ENCODE peak calls at places on chromosomes 13 and 19, in five cellular contexts. One of them, this sample, is unnamed.

GRCh38 chr19:13859361-13859880 is 17.5 kb upstream of the NANOS3 start:
- DNase-seq in fibroblast of pulmonary artery: peak; percentile 50
- DNase-seq in mucosa of descending colon: no peak
- DNase-seq in transverse colon: no peak
- DNase-seq in fibroblast of lung: no peak
- DNase-seq in this sample: no peak

GRCh38 chr13:30932481-30933333 is at the start of gene TEX26:
- DNase-seq in fibroblast of pulmonary artery: no peak
- DNase-seq in mucosa of descending colon: no peak
- DNase-seq in transverse colon: no peak
- DNase-seq in fibroblast of lung: peak; percentile 30
- DNase-seq in this sample: no peak

GRCh38 chr19:40512473-40513344 is 45.9 kb downstream of the SPTBN4 start:
- DNase-seq in fibroblast of pulmonary artery: peak; percentile 9
- DNase-seq in mucosa of descending colon: no peak
- DNase-seq in transverse colon: no peak
- DNase-seq in fibroblast of lung: no peak
- DNase-seq in this sample: no peak

GRCh38 chr19:38417544-38418506 is 8.2 kb downstream of the RASGRP4 start:
- DNase-seq in fibroblast of pulmonary artery: no peak
- DNase-seq in mucosa of descending colon: peak; percentile 72
- DNase-seq in transverse colon: peak; percentile 75
- DNase-seq in fibroblast of lung: peak; percentile 11
- DNase-seq in this sample: peak; percentile 66

GRCh38 chr13:57633950-57634828 is 2.6 kb downstream of the PCDH17 start:
- DNase-seq in fibroblast of pulmonary artery: no peak
- DNase-seq in mucosa of descending colon: no peak
- DNase-seq in transverse colon: no peak
- DNase-seq in fibroblast of lung: no peak
- DNase-seq in this sample: no peak

GRCh38 chr13:110396913-110397379 is 89.9 kb downstream of the COL4A2 start:
- DNase-seq in fibroblast of pulmonary artery: peak; percentile 100
- DNase-seq in mucosa of descending colon: peak; percentile 59
- DNase-seq in transverse colon: peak; percentile 77
- DNase-seq in fibroblast of lung: peak; percentile 100
- DNase-seq in this sample: peak; percentile 84

GRCh38 chr13:39370554-39370953 is 232.4 kb downstream of the LHFPL6 start:
- DNase-seq in fibroblast of pulmonary artery: no peak
- DNase-seq in mucosa of descending colon: no peak
- DNase-seq in transverse colon: no peak
- DNase-seq in fibroblast of lung: no peak
- DNase-seq in this sample: no peak

GRCh38 chr19:35005256-35005977 is 5.3 kb downstream of the GRAMD1A start:
- DNase-seq in fibroblast of pulmonary artery: no peak
- DNase-seq in mucosa of descending colon: peak; percentile 30
- DNase-seq in transverse colon: no peak
- DNase-seq in fibroblast of lung: no peak
- DNase-seq in this sample: peak; percentile 40

GRCh38 chr19:34662919-34663318 is 14.0 kb downstream of the SCGB2B2 start:
- DNase-seq in fibroblast of pulmonary artery: peak; percentile 6
- DNase-seq in mucosa of descending colon: no peak
- DNase-seq in transverse colon: no peak
- DNase-seq in fibroblast of lung: no peak
- DNase-seq in this sample: peak; percentile 21

GRCh38 chr19:50705422-50706019 is 14.1 kb downstream of the SHANK1 start:
- DNase-seq in fibroblast of pulmonary artery: peak; percentile 80
- DNase-seq in mucosa of descending colon: no peak
- DNase-seq in transverse colon: no peak
- DNase-seq in fibroblast of lung: peak; percentile 54
- DNase-seq in this sample: no peak

GRCh38 chr13:80131204-80131603 is 209.7 kb downstream of the SPRY2 start:
- DNase-seq in fibroblast of pulmonary artery: peak; percentile 81
- DNase-seq in mucosa of descending colon: peak; percentile 81
- DNase-seq in transverse colon: peak; percentile 81
- DNase-seq in fibroblast of lung: peak; percentile 78
- DNase-seq in this sample: peak; percentile 68

GRCh38 chr13:34591801-34592454 is 350.1 kb upstream of the NBEA start:
- DNase-seq in fibroblast of pulmonary artery: no peak
- DNase-seq in mucosa of descending colon: no peak
- DNase-seq in transverse colon: no peak
- DNase-seq in fibroblast of lung: no peak
- DNase-seq in this sample: no peak

GRCh38 chr13:80903911-80904310 is 563.0 kb upstream of the SPRY2 start:
- DNase-seq in fibroblast of pulmonary artery: peak; percentile 51
- DNase-seq in mucosa of descending colon: no peak
- DNase-seq in transverse colon: no peak
- DNase-seq in fibroblast of lung: peak; percentile 47
- DNase-seq in this sample: no peak

GRCh38 chr19:12365094-12365371 is 450 bp downstream of the ZNF442 start:
- DNase-seq in fibroblast of pulmonary artery: peak; percentile 36
- DNase-seq in mucosa of descending colon: no peak
- DNase-seq in transverse colon: peak; percentile 20
- DNase-seq in fibroblast of lung: peak; percentile 18
- DNase-seq in this sample: no peak

GRCh38 chr19:38686530-38686888 is 39.1 kb downstream of the ACTN4 start:
- DNase-seq in fibroblast of pulmonary artery: no peak
- DNase-seq in mucosa of descending colon: no peak
- DNase-seq in transverse colon: peak; percentile 37
- DNase-seq in fibroblast of lung: no peak
- DNase-seq in this sample: peak; percentile 73

GRCh38 chr13:111337206-111337605 is 16.8 kb downstream of the TEX29 start:
- DNase-seq in fibroblast of pulmonary artery: peak; percentile 77
- DNase-seq in mucosa of descending colon: no peak
- DNase-seq in transverse colon: no peak
- DNase-seq in fibroblast of lung: peak; percentile 95
- DNase-seq in this sample: no peak

GRCh38 chr13:80340643-80341097 is 256 bp downstream of the SPRY2 start:
- DNase-seq in fibroblast of pulmonary artery: peak; percentile 81
- DNase-seq in mucosa of descending colon: no peak
- DNase-seq in transverse colon: no peak
- DNase-seq in fibroblast of lung: peak; percentile 76
- DNase-seq in this sample: no peak

GRCh38 chr13:102999498-102999897 is 66.7 kb downstream of the SLC10A2 start:
- DNase-seq in fibroblast of pulmonary artery: no peak
- DNase-seq in mucosa of descending colon: no peak
- DNase-seq in transverse colon: no peak
- DNase-seq in fibroblast of lung: no peak
- DNase-seq in this sample: no peak

GRCh38 chr13:74398599-74398998 is 264.4 kb upstream of the KLF12 start:
- DNase-seq in fibroblast of pulmonary artery: no peak
- DNase-seq in mucosa of descending colon: no peak
- DNase-seq in transverse colon: no peak
- DNase-seq in fibroblast of lung: no peak
- DNase-seq in this sample: no peak

GRCh38 chr19:35267818-35268545 is 780 bp upstream of the USF2 start:
- DNase-seq in fibroblast of pulmonary artery: peak; percentile 75
- DNase-seq in mucosa of descending colon: peak; percentile 85
- DNase-seq in transverse colon: peak; percentile 81
- DNase-seq in fibroblast of lung: peak; percentile 67
- DNase-seq in this sample: peak; percentile 62

GRCh38 chr19:49224856-49225255 is 67.3 kb downstream of the TRPM4 start:
- DNase-seq in fibroblast of pulmonary artery: peak; percentile 67
- DNase-seq in mucosa of descending colon: peak; percentile 82
- DNase-seq in transverse colon: peak; percentile 77
- DNase-seq in fibroblast of lung: peak; percentile 39
- DNase-seq in this sample: peak; percentile 80

GRCh38 chr19:5466072-5466471 is 10.9 kb downstream of the ZNRF4 start:
- DNase-seq in fibroblast of pulmonary artery: no peak
- DNase-seq in mucosa of descending colon: no peak
- DNase-seq in transverse colon: no peak
- DNase-seq in fibroblast of lung: no peak
- DNase-seq in this sample: no peak

GRCh38 chr19:21474671-21475181 is 30.7 kb upstream of the ZNF429 start:
- DNase-seq in fibroblast of pulmonary artery: peak; percentile 47
- DNase-seq in mucosa of descending colon: peak; percentile 87
- DNase-seq in transverse colon: peak; percentile 50
- DNase-seq in fibroblast of lung: peak; percentile 73
- DNase-seq in this sample: peak; percentile 56

GRCh38 chr19:35153701-35154534 is 617 bp upstream of the FXYD5 start:
- DNase-seq in fibroblast of pulmonary artery: peak; percentile 34
- DNase-seq in mucosa of descending colon: peak; percentile 68
- DNase-seq in transverse colon: peak; percentile 56
- DNase-seq in fibroblast of lung: no peak
- DNase-seq in this sample: peak; percentile 73

GRCh38 chr13:95254341-95254740 is 46.9 kb downstream of the ABCC4 start:
- DNase-seq in fibroblast of pulmonary artery: no peak
- DNase-seq in mucosa of descending colon: no peak
- DNase-seq in transverse colon: no peak
- DNase-seq in fibroblast of lung: no peak
- DNase-seq in this sample: no peak

GRCh38 chr19:2631213-2631821 is 71.2 kb downstream of the GNG7 start:
- DNase-seq in fibroblast of pulmonary artery: peak; percentile 42
- DNase-seq in mucosa of descending colon: no peak
- DNase-seq in transverse colon: no peak
- DNase-seq in fibroblast of lung: peak; percentile 48
- DNase-seq in this sample: no peak

GRCh38 chr13:65330287-65330686 is 1899.8 kb downstream of the PCDH9 start:
- DNase-seq in fibroblast of pulmonary artery: no peak
- DNase-seq in mucosa of descending colon: no peak
- DNase-seq in transverse colon: no peak
- DNase-seq in fibroblast of lung: no peak
- DNase-seq in this sample: no peak

GRCh38 chr19:2982983-2983350 is 5.6 kb downstream of the TLE6 start:
- DNase-seq in fibroblast of pulmonary artery: peak; percentile 91
- DNase-seq in mucosa of descending colon: peak; percentile 69
- DNase-seq in transverse colon: peak; percentile 78
- DNase-seq in fibroblast of lung: peak; percentile 93
- DNase-seq in this sample: no peak

GRCh38 chr13:22412452-22412851 is 741.6 kb downstream of the FGF9 start:
- DNase-seq in fibroblast of pulmonary artery: no peak
- DNase-seq in mucosa of descending colon: no peak
- DNase-seq in transverse colon: no peak
- DNase-seq in fibroblast of lung: no peak
- DNase-seq in this sample: no peak

GRCh38 chr13:33150146-33150545 is 133.9 kb downstream of the KL start:
- DNase-seq in fibroblast of pulmonary artery: peak; percentile 60
- DNase-seq in mucosa of descending colon: no peak
- DNase-seq in transverse colon: no peak
- DNase-seq in fibroblast of lung: peak; percentile 34
- DNase-seq in this sample: no peak

GRCh38 chr13:31073859-31074718 is 87.6 kb downstream of the HSPH1 start:
- DNase-seq in fibroblast of pulmonary artery: peak; percentile 51
- DNase-seq in mucosa of descending colon: no peak
- DNase-seq in transverse colon: no peak
- DNase-seq in fibroblast of lung: peak; percentile 33
- DNase-seq in this sample: no peak

GRCh38 chr13:111422352-111422751 is 101.9 kb downstream of the TEX29 start:
- DNase-seq in fibroblast of pulmonary artery: no peak
- DNase-seq in mucosa of descending colon: no peak
- DNase-seq in transverse colon: no peak
- DNase-seq in fibroblast of lung: no peak
- DNase-seq in this sample: no peak

GRCh38 chr13:71056581-71056980 is 810.4 kb downstream of the DACH1 start:
- DNase-seq in fibroblast of pulmonary artery: no peak
- DNase-seq in mucosa of descending colon: no peak
- DNase-seq in transverse colon: no peak
- DNase-seq in fibroblast of lung: no peak
- DNase-seq in this sample: no peak

DNA sequence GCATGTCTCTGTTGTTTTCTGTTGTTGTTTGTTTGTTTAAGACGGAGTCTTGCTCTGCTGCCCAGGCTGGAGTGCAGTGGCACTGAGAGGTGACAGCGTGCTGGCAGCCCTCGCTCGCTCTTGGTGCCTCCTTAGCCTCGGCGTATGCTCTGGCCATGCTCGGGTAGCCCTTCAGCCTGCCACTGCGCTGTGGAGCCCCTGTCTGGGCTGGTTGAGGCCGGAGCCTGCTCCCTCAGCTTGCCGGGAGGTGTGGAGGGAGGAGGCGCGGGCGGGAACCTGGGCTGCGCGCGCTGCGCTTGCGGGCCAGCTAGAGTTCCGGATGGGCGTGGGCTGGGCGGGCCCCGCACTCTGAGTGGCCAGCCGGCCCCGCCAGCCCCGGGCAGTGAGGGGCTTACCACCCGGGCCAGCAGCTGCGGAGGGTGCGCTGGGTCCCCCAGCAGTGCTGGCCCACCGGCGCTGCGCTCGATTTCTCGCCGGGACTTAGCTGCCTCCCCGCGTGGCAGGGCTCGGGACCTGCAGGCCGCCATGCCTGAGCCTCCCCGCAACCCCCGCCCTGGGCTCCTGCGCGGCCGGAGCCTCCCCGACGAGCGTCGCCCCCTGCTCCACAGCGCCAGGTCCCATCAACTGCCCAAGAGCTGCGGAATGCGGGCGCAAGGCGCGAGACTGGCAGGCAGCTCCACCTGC is 6.6 kb upstream of the ZNF329 start:
- DNase-seq in fibroblast of pulmonary artery: no peak
- DNase-seq in mucosa of descending colon: no peak
- DNase-seq in transverse colon: no peak
- DNase-seq in fibroblast of lung: no peak
- DNase-seq in this sample: no peak
- H3K4me3 ChIP-seq in fibroblast of pulmonary artery: no peak overlapping the region
- H3K4me3 ChIP-seq in mucosa of descending colon: no peak overlapping the region
- H3K4me3 ChIP-seq in transverse colon: no peak overlapping the region
- H3K4me3 ChIP-seq in fibroblast of lung: no peak overlapping the region
- H3K4me3 ChIP-seq in this sample: no peak overlapping the region

DNA sequence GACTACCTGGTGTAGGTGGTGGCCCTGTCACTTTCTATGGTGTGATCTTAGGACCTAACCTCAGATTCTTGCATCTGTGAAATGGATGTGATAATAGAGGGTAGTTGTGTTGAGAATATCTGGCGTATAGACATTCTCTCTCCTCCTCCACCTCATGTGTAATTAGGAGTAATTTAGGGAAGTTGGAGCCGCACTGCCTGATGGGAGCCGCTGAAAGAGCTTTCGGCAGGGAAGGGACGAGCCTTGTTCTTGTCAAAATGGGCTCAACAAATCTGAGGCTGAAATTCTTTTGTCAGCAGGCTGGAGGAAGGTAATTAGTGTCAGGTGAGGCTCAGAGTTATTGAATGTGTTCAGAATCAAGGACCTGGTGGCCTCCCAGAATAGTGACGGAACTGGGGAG is 47.3 kb downstream of the SPATA13 start:
- DNase-seq in fibroblast of pulmonary artery: no peak
- DNase-seq in mucosa of descending colon: no peak
- DNase-seq in transverse colon: no peak
- DNase-seq in fibroblast of lung: no peak
- DNase-seq in this sample: no peak
- H3K4me3 ChIP-seq in fibroblast of pulmonary artery: no peak overlapping the region
- H3K4me3 ChIP-seq in mucosa of descending colon: no peak overlapping the region
- H3K4me3 ChIP-seq in transverse colon: no peak overlapping the region
- H3K4me3 ChIP-seq in fibroblast of lung: no peak overlapping the region
- H3K4me3 ChIP-seq in this sample: no peak overlapping the region

GRCh38 chr19:8499048-8499833 is 3.2 kb downstream of the PRAM1 start:
- DNase-seq in fibroblast of pulmonary artery: no peak
- DNase-seq in mucosa of descending colon: no peak
- DNase-seq in transverse colon: no peak
- DNase-seq in fibroblast of lung: no peak
- DNase-seq in this sample: no peak
- H3K4me3 ChIP-seq in fibroblast of pulmonary artery: no peak overlapping the region
- H3K4me3 ChIP-seq in mucosa of descending colon: no peak overlapping the region
- H3K4me3 ChIP-seq in transverse colon: no peak overlapping the region
- H3K4me3 ChIP-seq in fibroblast of lung: no peak overlapping the region
- H3K4me3 ChIP-seq in this sample: no peak overlapping the region

DNA sequence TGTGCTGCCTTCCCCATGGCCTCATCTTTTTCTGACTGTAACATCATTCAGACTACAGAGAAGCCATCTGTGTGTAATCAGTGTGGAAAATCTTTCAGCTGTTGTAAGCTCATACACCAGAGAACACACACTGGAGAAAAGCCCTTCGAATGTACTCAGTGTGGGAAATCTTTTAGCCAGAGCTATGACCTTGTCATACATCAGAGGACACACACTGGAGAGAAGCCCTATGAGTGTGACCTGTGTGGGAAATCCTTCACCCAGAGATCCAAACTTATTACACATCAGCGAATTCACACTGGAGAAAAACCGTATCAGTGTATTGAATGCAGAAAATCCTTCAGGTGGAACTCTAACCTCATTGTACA is 17.2 kb upstream of the ZNF8 start:
- DNase-seq in fibroblast of pulmonary artery: no peak
- DNase-seq in mucosa of descending colon: no peak
- DNase-seq in transverse colon: no peak
- DNase-seq in fibroblast of lung: peak; percentile 12
- DNase-seq in this sample: no peak
- H3K4me3 ChIP-seq in fibroblast of pulmonary artery: no peak overlapping the region
- H3K4me3 ChIP-seq in mucosa of descending colon: no peak overlapping the region
- H3K4me3 ChIP-seq in transverse colon: no peak overlapping the region
- H3K4me3 ChIP-seq in fibroblast of lung: no peak overlapping the region
- H3K4me3 ChIP-seq in this sample: no peak overlapping the region

This sample was measured in Peyer's patch.